ENCODE peak calls at places on chromosomes 1 and 21, in eight cellular contexts. G is PC-3; D is adrenal gland; M is hepatocyte; T is left lung; V is fibroblast of lung; J is left ventricle myocardium inferior; W is CD8-positive, alpha-beta memory T cell. U is an unnamed sample.

GRCh38 chr1:46393510-46393909 is 607 bp upstream of the FAAH start:
- DNase-seq in T (no peak), W (no peak), D (no peak), G (no peak), M (peak; percentile 87), J (no peak), V (no peak), U (no peak)

GRCh38 chr1:9845914-9846313 is 22.1 kb upstream of the CLSTN1 start:
- DNase-seq in T (peak; percentile 28), W (no peak), V (no peak), M (no peak), J (no peak), G (no peak), D (no peak), U (peak; percentile 52)

GRCh38 chr1:9070421-9071015 is 1.1 kb upstream of the SLC2A5 start:
- DNase-seq in M (no peak), V (no peak), T (no peak), W (no peak), D (no peak), J (no peak), G (no peak), U (no peak)

GRCh38 chr1:212597495-212597894 is 11.1 kb upstream of the ATF3 start:
- DNase-seq in V (no peak), D (no peak), W (no peak), J (no peak), M (no peak), T (no peak), G (peak; percentile 49), U (no peak)

GRCh38 chr1:116954450-116954849 is 44.7 kb downstream of the PTGFRN start:
- DNase-seq in D (no peak), J (no peak), V (no peak), W (no peak), M (no peak), T (no peak), G (no peak), U (no peak)

GRCh38 chr1:156797212-156797871 is 19.3 kb downstream of the SH2D2A start:
- DNase-seq in W (peak; percentile 70), V (peak; percentile 55), G (peak; percentile 85), T (no peak), D (no peak), J (no peak), M (peak; percentile 69), U (no peak)

GRCh38 chr1:232033285-232033684 is 406.7 kb downstream of the DISC1 start:
- DNase-seq in D (no peak), T (no peak), V (no peak), G (no peak), J (no peak), W (no peak), M (no peak), U (no peak)

GRCh38 chr1:234538062-234538731 is 59.2 kb upstream of the TARBP1 start:
- DNase-seq in D (no peak), W (no peak), M (peak; percentile 72), J (no peak), V (no peak), T (no peak), G (no peak), U (no peak)

GRCh38 chr1:179129702-179130473 is 48.0 kb downstream of the TOR3A start:
- DNase-seq in T (no peak), V (peak; percentile 36), W (no peak), M (no peak), G (no peak), D (no peak), J (no peak), U (no peak)

GRCh38 chr1:13661539-13661938 is 38.4 kb upstream of the PRDM2 start:
- DNase-seq in J (no peak), V (peak; percentile 37), W (no peak), T (no peak), M (peak; percentile 29), D (no peak), G (peak; percentile 80), U (no peak)

GRCh38 chr1:2354511-2355407 is 36.6 kb downstream of the MORN1 start:
- DNase-seq in G (no peak), J (no peak), W (peak; percentile 26), M (peak; percentile 31), V (no peak), T (no peak), D (no peak), U (peak; percentile 36)

GRCh38 chr1:247290576-247290975 is 34.7 kb downstream of the VN1R5 start:
- DNase-seq in V (no peak), W (no peak), J (no peak), M (no peak), D (no peak), T (no peak), G (no peak), U (no peak)

GRCh38 chr1:29156543-29157268 is 25.0 kb downstream of the SRSF4 start:
- DNase-seq in V (peak; percentile 44), G (no peak), D (peak; percentile 27), M (peak; percentile 87), W (no peak), T (no peak), J (no peak), U (no peak)

GRCh38 chr1:219310181-219310728 is 136.6 kb downstream of the LYPLAL1 start:
- DNase-seq in W (no peak), J (no peak), D (no peak), V (peak; percentile 77), G (peak; percentile 22), T (no peak), M (peak; percentile 15), U (no peak)

GRCh38 chr1:2528966-2529750 is 905 bp downstream of the HES5 start:
- DNase-seq in V (no peak), M (peak; percentile 64), D (peak; percentile 45), G (no peak), J (no peak), W (peak; percentile 67), T (no peak), U (no peak)

GRCh38 chr1:48028218-48028804 is 31.1 kb upstream of the TRABD2B start:
- DNase-seq in W (no peak), G (no peak), V (no peak), T (no peak), D (no peak), J (no peak), M (no peak), U (no peak)

GRCh38 chr21:43881283-43881682 is 16.3 kb downstream of the AGPAT3 start:
- DNase-seq in G (no peak), T (peak; percentile 11), V (peak; percentile 24), W (no peak), J (no peak), D (no peak), M (no peak), U (no peak)

GRCh38 chr1:9699361-9699760 is 47.8 kb downstream of the PIK3CD start:
- DNase-seq in D (no peak), V (no peak), T (no peak), W (no peak), G (peak; percentile 22), M (no peak), J (no peak), U (no peak)

GRCh38 chr1:92583821-92584760 is 97.4 kb upstream of the GFI1 start:
- DNase-seq in T (no peak), V (peak; percentile 88), J (no peak), M (no peak), W (no peak), G (peak; percentile 72), D (no peak), U (no peak)

GRCh38 chr1:36153476-36153875 is 2.5 kb upstream of the MAP7D1 start:
- DNase-seq in D (no peak), V (no peak), T (no peak), M (no peak), J (no peak), G (no peak), W (no peak), U (no peak)
- H3K27ac ChIP-seq in D (no peak overlapping the region), V (no peak overlapping the region), T (no peak overlapping the region), M (no peak overlapping the region), J (peak overlapping the region; percentile 100), G (no peak overlapping the region), W (no peak overlapping the region), U (no peak overlapping the region)

GRCh38 chr1:3956527-3957170 is 56.6 kb upstream of the C1orf174 start:
- DNase-seq in G (peak; percentile 85), V (no peak), D (no peak), W (no peak), J (no peak), T (no peak), M (no peak), U (no peak)
- H3K9me3 ChIP-seq in G (no peaks in the 10 kb centered on the region), V (no peaks in the 10 kb centered on the region), D (no peaks in the 10 kb centered on the region), W (no peaks in the 10 kb centered on the region), J (no peaks in the 10 kb centered on the region), T (no peaks in the 10 kb centered on the region), M (no peaks in the 10 kb centered on the region), U (peaks cover 3% of the 10 kb centered on the region)

GRCh38 chr1:24108334-24109165 is 3.4 kb downstream of the MYOM3 start:
- DNase-seq in W (no peak), V (peak; percentile 93), M (peak; percentile 58), T (no peak), G (peak; percentile 68), D (peak; percentile 46), J (no peak), U (no peak)

GRCh38 chr1:24111264-24111997 is 504 bp downstream of the MYOM3 start:
- DNase-seq in W (peak; percentile 25), M (no peak), T (no peak), G (no peak), D (no peak), V (no peak), J (peak; percentile 43), U (peak; percentile 82)

GRCh38 chr1:24110642-24111263 is 1.2 kb downstream of the MYOM3 start:
- DNase-seq in V (no peak), T (no peak), D (no peak), G (no peak), J (peak; percentile 84), M (no peak), W (no peak), U (peak; percentile 79)

GRCh38 chr1:24109166-24109483 is 2.8 kb downstream of the MYOM3 start:
- DNase-seq in T (no peak), G (no peak), M (no peak), D (no peak), J (no peak), W (no peak), V (no peak), U (no peak)

DNA sequence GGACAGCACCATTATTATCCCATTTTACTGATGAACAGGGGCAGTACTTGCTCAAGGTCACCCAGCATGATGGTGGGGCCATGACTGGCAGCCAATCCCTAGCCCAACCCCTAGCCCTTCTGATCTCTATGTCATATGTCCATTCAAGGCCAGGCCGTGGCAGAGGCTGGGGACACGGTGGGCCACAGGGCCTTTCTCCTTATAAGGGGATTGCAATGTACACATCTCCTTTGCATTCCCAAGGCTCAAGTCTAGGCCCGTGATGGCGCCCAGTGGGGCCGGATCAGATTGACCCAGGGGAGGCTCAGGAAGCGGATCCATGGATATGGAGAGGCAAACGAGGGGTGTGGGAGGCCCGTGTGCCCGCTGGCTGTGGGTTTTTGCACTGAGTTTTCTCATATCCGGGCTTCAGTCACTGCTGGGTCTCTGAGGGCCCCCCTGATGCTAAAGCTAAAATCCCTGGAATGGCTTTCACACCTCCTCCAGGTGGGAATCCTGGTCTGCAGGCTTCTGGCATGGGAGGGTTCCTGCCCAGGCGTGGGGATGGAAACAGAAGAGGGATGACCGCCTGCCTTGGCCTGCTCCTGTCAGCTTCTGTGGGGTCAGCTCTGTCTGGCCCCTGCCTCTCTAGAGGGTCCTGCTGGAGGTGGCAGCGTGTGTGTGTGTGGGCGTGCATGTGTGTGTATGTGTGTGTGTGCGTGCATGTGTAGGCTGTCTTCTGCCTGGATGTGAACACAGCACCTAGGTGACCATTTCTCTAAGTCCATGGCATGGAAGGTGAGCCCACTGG is 2.1 kb downstream of the MYOM3 start:
- DNase-seq in D (no peak), T (no peak), V (no peak), J (no peak), W (no peak), G (no peak), M (no peak), U (peak; percentile 64)
- H3K4me1 ChIP-seq in D (peaks cover 5% of the 10 kb centered on the region), T (peaks cover 6% of the 10 kb centered on the region), V (no peaks in the 10 kb centered on the region), J (peaks cover 68% of the 10 kb centered on the region), W (peaks cover 8% of the 10 kb centered on the region), G (peaks cover 19% of the 10 kb centered on the region), M (peaks cover 28% of the 10 kb centered on the region), U (no peaks in the 10 kb centered on the region)

GRCh38 chr1:201708691-201709090 is 120.3 kb upstream of the IPO9 start:
- DNase-seq in G (no peak), W (no peak), J (no peak), V (no peak), M (no peak), D (no peak), T (no peak), U (no peak)
- H3K27ac ChIP-seq in G (no peak overlapping the region), W (no peak overlapping the region), J (peak overlapping the region; percentile 34), V (peak overlapping the region; percentile 51), M (no peak overlapping the region), D (no peak overlapping the region), T (no peak overlapping the region), U (no peak overlapping the region)

U was measured in aorta.